ENCODE peak calls at places on chromosome 15, in ten cellular contexts. U is cardiac septum, H is coronary artery, T is RCC 7860, W is neural crest cell, M is nucleus accumbens, B is A172, G is endothelial cell, R is left ventricle myocardium inferior, E is ecto neural progenitor cell. Y is an unnamed sample.

GRCh38 chr15:73944161-73945099 is 18.2 kb downstream of the LOXL1 start:
- DNase-seq in T (no peak), U (no peak), R (no peak), G (no peak), W (no peak), E (peak), H (no peak), M (no peak), B (no peak), Y (no peak)

GRCh38 chr15:80152896-80153876 is at the start of gene FAH:
- DNase-seq in T (peak), R (no peak), U (peak), G (no peak), M (no peak), B (peak), E (peak), W (no peak), H (no peak), Y (peak)

GRCh38 chr15:62624541-62625399 is 417.8 kb upstream of the TPM1 start:
- DNase-seq in E (no peak), M (no peak), W (no peak), T (peak), U (no peak), B (no peak), H (no peak), R (no peak), G (no peak), Y (peak)

GRCh38 chr15:90340345-90340744 is 11.7 kb upstream of the ZNF774 start:
- DNase-seq in T (no peak), M (no peak), W (no peak), R (no peak), E (no peak), B (no peak), G (no peak), H (no peak), U (no peak), Y (no peak)

GRCh38 chr15:78990278-78990677 is 45.4 kb upstream of the CTSH start:
- DNase-seq in E (no peak), M (no peak), B (no peak), G (no peak), T (no peak), H (no peak), U (no peak), R (no peak), W (no peak), Y (no peak)

GRCh38 chr15:25858952-25859760 is 4.0 kb downstream of the ATP10A start:
- DNase-seq in M (no peak), R (no peak), E (no peak), G (no peak), W (no peak), B (no peak), H (no peak), T (no peak), U (no peak), Y (no peak)

GRCh38 chr15:48481802-48482201 is 150.6 kb downstream of the DUT start:
- DNase-seq in M (no peak), H (no peak), W (no peak), U (no peak), G (no peak), R (no peak), B (no peak), E (no peak), T (no peak), Y (no peak)

GRCh38 chr15:72313448-72313840 is 6.5 kb downstream of the CELF6 start:
- DNase-seq in B (no peak), T (no peak), W (no peak), G (no peak), R (no peak), E (no peak), M (peak), U (no peak), H (no peak), Y (no peak)

GRCh38 chr15:85479071-85479647 is 98.8 kb downstream of the AKAP13 start:
- DNase-seq in W (no peak), E (no peak), B (peak), M (no peak), G (no peak), T (peak), H (no peak), U (no peak), R (no peak), Y (no peak)

GRCh38 chr15:44215594-44215993 is 20.5 kb upstream of the FRMD5 start:
- DNase-seq in U (no peak), R (no peak), E (no peak), M (no peak), G (no peak), W (no peak), B (peak), T (peak), H (no peak), Y (peak)

GRCh38 chr15:67916565-67916964 is 76.7 kb upstream of the RNU6-1 start:
- DNase-seq in T (no peak), R (no peak), U (no peak), E (no peak), G (no peak), H (no peak), W (no peak), B (no peak), M (no peak), Y (no peak)